ENCODE peak calls at places on chromosomes 4 and X, in ten cellular contexts. One of them, this sample, is unnamed.

GRCh38 chrX:12898073-12898472 is 8.3 kb upstream of the TLR8 start:
- ATAC-seq in aorta: no peak
- ATAC-seq in activated CD8-positive, alpha-beta memory T cell treated with anti-CD3 and anti-CD28 coated beads, Interleukin-2, amount 10 ng/mL, durations not matched to agents 7 days and 5 days: no peak
- ATAC-seq in natural killer cell: no peak
- ATAC-seq in left lung: no peak
- ATAC-seq in central memory CD8-positive, alpha-beta T cell: no peak
- ATAC-seq in heart right ventricle: no peak
- ATAC-seq in esophagus mucosa: no peak
- ATAC-seq in activated T-helper 17 cell treated with anti-CD3 and anti-CD28 coated beads, Interleukin-2, amount 50 U/mL, for 72 hours: peak; percentile 81
- ATAC-seq in T-cell: no peak
- ATAC-seq in this sample: no peak

GRCh38 chrX:153327561-153327960 is 6.0 kb upstream of the PNMA6F start:
- ATAC-seq in central memory CD8-positive, alpha-beta T cell: no peak
- ATAC-seq in activated T-helper 17 cell treated with anti-CD3 and anti-CD28 coated beads, Interleukin-2, amount 50 U/mL, for 72 hours: no peak
- ATAC-seq in heart right ventricle: no peak
- ATAC-seq in activated CD8-positive, alpha-beta memory T cell treated with anti-CD3 and anti-CD28 coated beads, Interleukin-2, amount 10 ng/mL, durations not matched to agents 7 days and 5 days: no peak
- ATAC-seq in aorta: no peak
- ATAC-seq in left lung: no peak
- ATAC-seq in esophagus mucosa: no peak
- ATAC-seq in T-cell: no peak
- ATAC-seq in natural killer cell: no peak
- ATAC-seq in this sample: no peak

GRCh38 chr4:33974270-33974669 is 2270.0 kb downstream of the ARAP2 start:
- ATAC-seq in left lung: no peak
- ATAC-seq in activated T-helper 17 cell treated with anti-CD3 and anti-CD28 coated beads, Interleukin-2, amount 50 U/mL, for 72 hours: no peak
- ATAC-seq in esophagus mucosa: no peak
- ATAC-seq in aorta: no peak
- ATAC-seq in central memory CD8-positive, alpha-beta T cell: no peak
- ATAC-seq in heart right ventricle: no peak
- ATAC-seq in T-cell: no peak
- ATAC-seq in activated CD8-positive, alpha-beta memory T cell treated with anti-CD3 and anti-CD28 coated beads, Interleukin-2, amount 10 ng/mL, durations not matched to agents 7 days and 5 days: no peak
- ATAC-seq in natural killer cell: no peak
- ATAC-seq in this sample: no peak

GRCh38 chr4:16573744-16574143 is 324.7 kb downstream of the LDB2 start:
- ATAC-seq in heart right ventricle: peak; percentile 79
- ATAC-seq in esophagus mucosa: no peak
- ATAC-seq in aorta: peak; percentile 88
- ATAC-seq in activated CD8-positive, alpha-beta memory T cell treated with anti-CD3 and anti-CD28 coated beads, Interleukin-2, amount 10 ng/mL, durations not matched to agents 7 days and 5 days: no peak
- ATAC-seq in T-cell: no peak
- ATAC-seq in activated T-helper 17 cell treated with anti-CD3 and anti-CD28 coated beads, Interleukin-2, amount 50 U/mL, for 72 hours: no peak
- ATAC-seq in left lung: peak; percentile 35
- ATAC-seq in central memory CD8-positive, alpha-beta T cell: no peak
- ATAC-seq in natural killer cell: no peak
- ATAC-seq in this sample: peak; percentile 66

GRCh38 chr4:168550071-168550766 is 53.4 kb downstream of the PALLD start:
- ATAC-seq in left lung: no peak
- ATAC-seq in esophagus mucosa: no peak
- ATAC-seq in activated CD8-positive, alpha-beta memory T cell treated with anti-CD3 and anti-CD28 coated beads, Interleukin-2, amount 10 ng/mL, durations not matched to agents 7 days and 5 days: no peak
- ATAC-seq in aorta: no peak
- ATAC-seq in activated T-helper 17 cell treated with anti-CD3 and anti-CD28 coated beads, Interleukin-2, amount 50 U/mL, for 72 hours: peak; percentile 46
- ATAC-seq in T-cell: no peak
- ATAC-seq in natural killer cell: no peak
- ATAC-seq in central memory CD8-positive, alpha-beta T cell: no peak
- ATAC-seq in heart right ventricle: no peak
- ATAC-seq in this sample: no peak

GRCh38 chrX:12993823-12994222 is 18.9 kb downstream of the TMSB4X start:
- ATAC-seq in left lung: peak; percentile 15
- ATAC-seq in activated CD8-positive, alpha-beta memory T cell treated with anti-CD3 and anti-CD28 coated beads, Interleukin-2, amount 10 ng/mL, durations not matched to agents 7 days and 5 days: no peak
- ATAC-seq in activated T-helper 17 cell treated with anti-CD3 and anti-CD28 coated beads, Interleukin-2, amount 50 U/mL, for 72 hours: no peak
- ATAC-seq in natural killer cell: no peak
- ATAC-seq in central memory CD8-positive, alpha-beta T cell: no peak
- ATAC-seq in T-cell: no peak
- ATAC-seq in esophagus mucosa: no peak
- ATAC-seq in heart right ventricle: no peak
- ATAC-seq in aorta: no peak
- ATAC-seq in this sample: no peak

GRCh38 chr4:68572653-68573052 is 3.5 kb downstream of the UGT2B17 start:
- ATAC-seq in natural killer cell: no peak
- ATAC-seq in heart right ventricle: no peak
- ATAC-seq in T-cell: no peak
- ATAC-seq in activated CD8-positive, alpha-beta memory T cell treated with anti-CD3 and anti-CD28 coated beads, Interleukin-2, amount 10 ng/mL, durations not matched to agents 7 days and 5 days: no peak
- ATAC-seq in esophagus mucosa: no peak
- ATAC-seq in central memory CD8-positive, alpha-beta T cell: no peak
- ATAC-seq in left lung: no peak
- ATAC-seq in activated T-helper 17 cell treated with anti-CD3 and anti-CD28 coated beads, Interleukin-2, amount 50 U/mL, for 72 hours: no peak
- ATAC-seq in aorta: no peak
- ATAC-seq in this sample: no peak

GRCh38 chr4:39043058-39043696 is 11.0 kb upstream of the TMEM156 start:
- ATAC-seq in central memory CD8-positive, alpha-beta T cell: no peak
- ATAC-seq in natural killer cell: no peak
- ATAC-seq in T-cell: no peak
- ATAC-seq in activated T-helper 17 cell treated with anti-CD3 and anti-CD28 coated beads, Interleukin-2, amount 50 U/mL, for 72 hours: no peak
- ATAC-seq in heart right ventricle: no peak
- ATAC-seq in aorta: no peak
- ATAC-seq in left lung: no peak
- ATAC-seq in activated CD8-positive, alpha-beta memory T cell treated with anti-CD3 and anti-CD28 coated beads, Interleukin-2, amount 10 ng/mL, durations not matched to agents 7 days and 5 days: no peak
- ATAC-seq in esophagus mucosa: no peak
- ATAC-seq in this sample: no peak

GRCh38 chr4:57080781-57081650 is 29.2 kb downstream of the IGFBP7 start:
- ATAC-seq in activated CD8-positive, alpha-beta memory T cell treated with anti-CD3 and anti-CD28 coated beads, Interleukin-2, amount 10 ng/mL, durations not matched to agents 7 days and 5 days: no peak
- ATAC-seq in natural killer cell: peak; percentile 62
- ATAC-seq in activated T-helper 17 cell treated with anti-CD3 and anti-CD28 coated beads, Interleukin-2, amount 50 U/mL, for 72 hours: no peak
- ATAC-seq in central memory CD8-positive, alpha-beta T cell: no peak
- ATAC-seq in aorta: peak; percentile 68
- ATAC-seq in esophagus mucosa: peak; percentile 60
- ATAC-seq in heart right ventricle: peak; percentile 66
- ATAC-seq in T-cell: no peak
- ATAC-seq in left lung: peak; percentile 66
- ATAC-seq in this sample: peak; percentile 70

This sample was measured in gastroesophageal sphincter.